ENCODE peak calls at places on chromosomes 4 and X, in seven cellular contexts. W, J, U, S, F, E and Y are unnamed samples.

GRCh38 chr4:108683479-108683878 is 33.1 kb downstream of the OSTC start:
- DNase-seq in W (no peak), J (no peak), U (peak; percentile 60), S (no peak), F (no peak), E (no peak), Y (no peak)

GRCh38 chr4:149531861-149532260 is 283.8 kb downstream of the IQCM start:
- DNase-seq in W (no peak), J (no peak), U (no peak), S (no peak), F (no peak), E (no peak), Y (no peak)

GRCh38 chr4:105858466-105859040 is 36.7 kb upstream of the NPNT start:
- DNase-seq in W (no peak), J (no peak), U (no peak), S (no peak), F (no peak), E (no peak), Y (no peak)

GRCh38 chrX:106933538-106933961 is 13.3 kb downstream of the CLDN2 start:
- DNase-seq in W (peak; percentile 66), J (no peak), U (no peak), S (no peak), F (no peak), E (no peak), Y (no peak)

GRCh38 chr4:43243433-43244116 is 351.1 kb downstream of the GRXCR1 start:
- DNase-seq in W (no peak), J (no peak), U (no peak), S (no peak), F (no peak), E (no peak), Y (no peak)

GRCh38 chr4:36187723-36188333 is 56.5 kb downstream of the ARAP2 start:
- DNase-seq in W (no peak), J (no peak), U (peak; percentile 63), S (no peak), F (no peak), E (no peak), Y (no peak)

GRCh38 chrX:25191403-25191802 is 175.6 kb upstream of the ARX start:
- DNase-seq in W (peak; percentile 27), J (no peak), U (peak; percentile 45), S (no peak), F (no peak), E (no peak), Y (no peak)

GRCh38 chrX:15328821-15329220 is 6.5 kb downstream of the PIGA start:
- DNase-seq in W (no peak), J (no peak), U (no peak), S (no peak), F (no peak), E (no peak), Y (no peak)

GRCh38 chr4:24800273-24800880 is 5.0 kb downstream of the SOD3 start:
- DNase-seq in W (no peak), J (no peak), U (peak; percentile 56), S (no peak), F (no peak), E (no peak), Y (no peak)

GRCh38 chr4:107561481-107561880 is 158.6 kb downstream of the PAPSS1 start:
- DNase-seq in W (no peak), J (no peak), U (no peak), S (no peak), F (no peak), E (no peak), Y (no peak)

GRCh38 chrX:8960809-8961413 is 73.0 kb downstream of the FAM9B start:
- DNase-seq in W (no peak), J (no peak), U (peak; percentile 49), S (no peak), F (no peak), E (no peak), Y (no peak)

GRCh38 chrX:20967725-20968124 is 406.5 kb upstream of the CNKSR2 start:
- DNase-seq in W (no peak), J (no peak), U (no peak), S (no peak), F (no peak), E (no peak), Y (no peak)

GRCh38 chr4:111037591-111037990 is 414.7 kb upstream of the PITX2 start:
- DNase-seq in W (no peak), J (no peak), U (no peak), S (no peak), F (no peak), E (no peak), Y (no peak)

GRCh38 chrX:70134116-70134477 is 850 bp downstream of the IGBP1 start:
- DNase-seq in W (no peak), J (no peak), U (peak; percentile 19), S (no peak), F (peak; percentile 11), E (no peak), Y (no peak)

GRCh38 chr4:88939697-88940096 is 117.3 kb downstream of the FAM13A start:
- DNase-seq in W (no peak), J (no peak), U (no peak), S (no peak), F (no peak), E (no peak), Y (no peak)

GRCh38 chr4:119490335-119490734 is 138.3 kb downstream of the PDE5A start:
- DNase-seq in W (peak; percentile 37), J (no peak), U (peak; percentile 68), S (no peak), F (peak; percentile 10), E (no peak), Y (no peak)

GRCh38 chr4:1579834-1580686 is 104.1 kb downstream of the FAM53A start:
- DNase-seq in W (peak; percentile 85), J (peak; percentile 87), U (peak; percentile 96), S (peak; percentile 95), F (peak; percentile 91), E (peak; percentile 71), Y (peak; percentile 76)

GRCh38 chrX:53695901-53696300 is 9.4 kb upstream of the HUWE1 start:
- DNase-seq in W (peak; percentile 59), J (no peak), U (no peak), S (no peak), F (no peak), E (no peak), Y (no peak)

GRCh38 chr4:21649691-21650090 is 298.9 kb downstream of the KCNIP4 start:
- DNase-seq in W (no peak), J (no peak), U (no peak), S (no peak), F (no peak), E (no peak), Y (no peak)

GRCh38 chr4:91471280-91471679 is 832.5 kb upstream of the GRID2 start:
- DNase-seq in W (no peak), J (no peak), U (no peak), S (no peak), F (no peak), E (no peak), Y (no peak)

GRCh38 chrX:56314334-56314733 is 82.2 kb downstream of the KLF8 start:
- DNase-seq in W (no peak), J (no peak), U (no peak), S (no peak), F (no peak), E (no peak), Y (no peak)

GRCh38 chr4:153383131-153383530 is 38.6 kb downstream of the MND1 start:
- DNase-seq in W (no peak), J (no peak), U (no peak), S (no peak), F (no peak), E (no peak), Y (no peak)

GRCh38 chrX:44570524-44570923 is 27.9 kb upstream of the FUNDC1 start:
- DNase-seq in W (no peak), J (no peak), U (no peak), S (no peak), F (no peak), E (no peak), Y (no peak)

GRCh38 chr4:133161570-133161969 is 12.5 kb downstream of the PCDH10 start:
- DNase-seq in W (no peak), J (no peak), U (no peak), S (no peak), F (no peak), E (no peak), Y (no peak)

GRCh38 chrX:47175588-47175980 is 18.0 kb upstream of the UBA1 start:
- DNase-seq in W (no peak), J (no peak), U (no peak), S (no peak), F (no peak), E (no peak), Y (no peak)

GRCh38 chrX:117985241-117985640 is 131.4 kb downstream of the KLHL13 start:
- DNase-seq in W (no peak), J (no peak), U (peak; percentile 44), S (no peak), F (peak; percentile 42), E (no peak), Y (no peak)

GRCh38 chr4:146098978-146099377 is 76.5 kb upstream of the LSM6 start:
- DNase-seq in W (no peak), J (no peak), U (no peak), S (no peak), F (no peak), E (peak; percentile 27), Y (no peak)

GRCh38 chr4:30714408-30715031 is 5.6 kb upstream of the PCDH7 start:
- DNase-seq in W (peak; percentile 27), J (no peak), U (peak; percentile 88), S (no peak), F (peak; percentile 41), E (no peak), Y (no peak)

GRCh38 chr4:113759696-113760093 is 1.8 kb downstream of the CAMK2D start:
- DNase-seq in W (no peak), J (no peak), U (no peak), S (no peak), F (no peak), E (no peak), Y (no peak)

GRCh38 chr4:99383833-99384392 is 31.4 kb upstream of the ADH1C start:
- DNase-seq in W (no peak), J (no peak), U (no peak), S (no peak), F (no peak), E (no peak), Y (no peak)

GRCh38 chrX:154348646-154349358 is 25.6 kb downstream of the FLNA start:
- DNase-seq in W (peak; percentile 48), J (no peak), U (no peak), S (peak; percentile 50), F (no peak), E (no peak), Y (no peak)

GRCh38 chrX:68841251-68842049 is 12.6 kb downstream of the EFNB1 start:
- DNase-seq in W (no peak), J (no peak), U (no peak), S (no peak), F (peak; percentile 88), E (no peak), Y (no peak)

GRCh38 chrX:39821011-39821708 is 276.6 kb downstream of the BCOR start:
- DNase-seq in W (peak; percentile 85), J (peak; percentile 48), U (peak; percentile 53), S (no peak), F (no peak), E (no peak), Y (no peak)

GRCh38 chr4:67933038-67933437 is 30.3 kb downstream of the TMPRSS11A start:
- DNase-seq in W (no peak), J (no peak), U (no peak), S (no peak), F (no peak), E (no peak), Y (no peak)